ENCODE peak calls at places on chromosomes 16 and 17, in ten cellular contexts. B, Y, G, C, K, P, U, Z, N and M are unnamed samples.

GRCh38 chr17:82241183-82241925 is 12.5 kb downstream of the SLC16A3 start:
- DNase-seq in B (peak; percentile 82), Y (no peak), G (peak; percentile 84), C (peak; percentile 91), K (peak; percentile 86), P (no peak), U (no peak), Z (peak; percentile 81), N (no peak), M (no peak)

GRCh38 chr17:34314279-34314678 is 5.0 kb upstream of the CCL8 start:
- DNase-seq in B (no peak), Y (peak; percentile 1), G (peak; percentile 30), C (peak; percentile 56), K (no peak), P (no peak), U (no peak), Z (no peak), N (no peak), M (no peak)

GRCh38 chr17:4696432-4696796 is 7.5 kb downstream of the PELP1 start:
- DNase-seq in B (no peak), Y (no peak), G (no peak), C (no peak), K (no peak), P (peak; percentile 55), U (no peak), Z (no peak), N (no peak), M (no peak)

GRCh38 chr16:3774156-3774767 is 56.9 kb upstream of the TRAP1 start:
- DNase-seq in B (peak; percentile 77), Y (no peak), G (peak; percentile 72), C (peak; percentile 18), K (no peak), P (no peak), U (no peak), Z (peak; percentile 32), N (no peak), M (no peak)

GRCh38 chr16:81280393-81280792 is 34.4 kb upstream of the GAN start:
- DNase-seq in B (no peak), Y (no peak), G (no peak), C (no peak), K (no peak), P (no peak), U (no peak), Z (peak; percentile 23), N (no peak), M (no peak)

GRCh38 chr16:25481636-25482035 is 210.1 kb upstream of the HS3ST4 start:
- DNase-seq in B (no peak), Y (no peak), G (no peak), C (no peak), K (no peak), P (no peak), U (no peak), Z (no peak), N (no peak), M (no peak)

GRCh38 chr16:66692341-66692740 is 4.2 kb downstream of the CMTM4 start:
- DNase-seq in B (no peak), Y (no peak), G (no peak), C (no peak), K (no peak), P (no peak), U (no peak), Z (no peak), N (no peak), M (no peak)

GRCh38 chr17:70310251-70310672 is 140.9 kb downstream of the KCNJ2 start:
- DNase-seq in B (no peak), Y (no peak), G (peak; percentile 23), C (no peak), K (no peak), P (no peak), U (no peak), Z (no peak), N (no peak), M (no peak)

GRCh38 chr16:10562361-10562899 is 18.0 kb downstream of the EMP2 start:
- DNase-seq in B (no peak), Y (no peak), G (no peak), C (no peak), K (no peak), P (no peak), U (no peak), Z (no peak), N (no peak), M (no peak)

GRCh38 chr16:57325458-57325857 is 33.1 kb upstream of the CCL22 start:
- DNase-seq in B (no peak), Y (no peak), G (no peak), C (peak; percentile 28), K (no peak), P (no peak), U (no peak), Z (no peak), N (no peak), M (peak; percentile 17)

GRCh38 chr16:56353054-56353921 is 72.1 kb downstream of the AMFR start:
- DNase-seq in B (no peak), Y (no peak), G (no peak), C (no peak), K (peak; percentile 62), P (no peak), U (peak; percentile 10), Z (no peak), N (no peak), M (peak; percentile 82)

GRCh38 chr16:12846592-12846991 is 42.9 kb upstream of the CPPED1 start:
- DNase-seq in B (no peak), Y (no peak), G (no peak), C (no peak), K (no peak), P (no peak), U (no peak), Z (no peak), N (no peak), M (no peak)

GRCh38 chr17:61127960-61128359 is 271.7 kb upstream of the TBX2 start:
- DNase-seq in B (no peak), Y (no peak), G (no peak), C (peak; percentile 52), K (no peak), P (no peak), U (no peak), Z (no peak), N (no peak), M (no peak)

GRCh38 chr16:667113-667779 is 686 bp upstream of the RHOT2 start:
- DNase-seq in B (no peak), Y (no peak), G (no peak), C (no peak), K (no peak), P (no peak), U (no peak), Z (no peak), N (no peak), M (no peak)

DNA sequence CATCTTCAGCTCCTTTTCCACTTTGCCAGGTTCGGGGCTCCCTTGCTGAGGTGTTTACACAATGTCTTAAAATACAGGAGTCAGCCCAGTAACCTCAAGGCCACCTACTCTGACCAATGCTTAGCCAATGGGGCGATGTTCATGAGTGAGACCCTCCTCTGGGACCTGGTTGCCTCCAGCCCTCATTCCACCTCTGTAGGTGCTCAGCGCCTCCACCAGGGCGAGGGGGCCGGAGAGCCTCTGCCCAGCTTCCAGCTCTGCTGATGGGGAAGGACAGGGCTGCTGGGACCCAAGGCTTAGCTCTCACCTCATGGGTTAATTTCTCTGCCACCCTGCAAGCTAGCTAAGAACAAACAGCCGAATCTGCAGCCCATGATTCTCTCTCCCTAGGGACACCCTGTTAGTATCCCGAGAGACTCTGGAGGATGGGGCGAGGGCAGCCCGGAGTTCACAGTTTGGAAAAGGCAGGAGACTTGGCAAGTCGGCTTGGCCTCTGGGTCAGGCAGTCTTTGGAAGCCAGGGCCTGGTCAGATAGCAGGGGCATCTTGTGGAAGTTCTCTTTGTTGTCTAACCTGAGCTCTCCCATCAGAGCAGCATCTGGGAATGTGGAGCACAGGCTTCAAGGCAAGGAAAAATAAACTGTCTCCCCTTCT is 16.2 kb downstream of the SRCIN1 start:
- DNase-seq in B (no peak), Y (no peak), G (no peak), C (no peak), K (no peak), P (no peak), U (no peak), Z (no peak), N (no peak), M (no peak)
- TF ChIP-seq CTCF in B (no peak), Y (no peak), G (no peak), C (no peak), K (no peak), P (no peak), U (no peak), Z (no peak), N (no peak), M (no peak)

DNA sequence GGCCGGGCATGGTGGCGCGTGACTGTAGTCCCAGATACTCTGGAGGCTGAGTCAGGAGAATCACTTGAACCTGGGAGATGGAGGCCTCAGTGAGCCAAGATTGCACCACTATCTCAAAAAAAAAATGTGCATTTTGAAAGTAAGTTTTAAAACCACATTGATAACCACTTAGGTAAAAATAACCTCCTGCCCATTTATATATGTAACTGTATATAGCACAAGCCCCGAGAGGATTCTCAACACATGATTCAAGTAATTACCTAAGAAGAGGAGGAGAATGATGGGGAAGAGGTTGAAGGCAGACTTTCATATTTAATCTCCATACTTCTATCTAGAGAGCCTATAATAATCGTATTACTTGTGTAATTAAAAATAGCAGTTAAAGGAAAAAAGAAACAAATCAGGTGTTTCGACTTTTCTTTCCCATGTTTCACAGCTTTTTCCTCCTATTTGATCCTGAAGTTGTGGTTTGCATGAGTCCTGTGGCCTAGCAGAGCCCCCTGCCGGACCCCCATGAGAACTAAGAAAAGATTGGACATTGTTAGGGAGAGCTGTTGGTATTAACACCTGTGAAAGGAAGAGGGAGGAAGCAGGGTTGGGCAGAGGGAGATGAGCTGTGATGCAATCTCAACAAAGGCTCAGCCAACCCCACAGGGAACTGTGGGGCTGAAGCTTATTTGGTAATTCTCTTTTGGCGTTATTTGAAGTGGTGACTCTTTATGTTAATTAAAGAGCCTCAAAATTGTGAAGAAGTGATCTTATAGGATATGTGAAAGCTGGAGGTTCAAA is 22.1 kb downstream of the PMFBP1 start:
- DNase-seq in B (no peak), Y (no peak), G (no peak), C (no peak), K (no peak), P (no peak), U (no peak), Z (no peak), N (no peak), M (no peak)
- TF ChIP-seq CTCF in B (no peak), Y (peak; percentile 49), G (no peak), C (no peak), K (no peak), P (no peak), U (no peak), Z (no peak), N (peak; percentile 52), M (no peak)

GRCh38 chr17:13337864-13338371 is 263.8 kb downstream of the HS3ST3A1 start:
- DNase-seq in B (no peak), Y (peak; percentile 48), G (peak; percentile 20), C (peak; percentile 60), K (no peak), P (no peak), U (no peak), Z (peak; percentile 51), N (no peak), M (no peak)
- TF ChIP-seq CTCF in B (peak; percentile 81), Y (peak; percentile 87), G (peak; percentile 71), C (peak; percentile 78), K (peak; percentile 25), P (peak; percentile 48), U (peak; percentile 77), Z (peak; percentile 91), N (peak; percentile 56), M (peak; percentile 90)

GRCh38 chr17:58141505-58141904 is 6.7 kb upstream of the OR4D1 start:
- DNase-seq in B (no peak), Y (no peak), G (no peak), C (no peak), K (no peak), P (no peak), U (no peak), Z (no peak), N (no peak), M (no peak)

GRCh38 chr17:58136669-58137279 is 11.4 kb upstream of the OR4D1 start:
- DNase-seq in B (no peak), Y (peak; percentile 44), G (no peak), C (no peak), K (no peak), P (no peak), U (no peak), Z (no peak), N (peak; percentile 48), M (no peak)
- TF ChIP-seq CTCF in B (peak; percentile 39), Y (peak; percentile 78), G (no peak), C (peak; percentile 20), K (no peak), P (peak; percentile 57), U (no peak), Z (peak; percentile 59), N (peak; percentile 57), M (peak; percentile 38)